ENCODE peak calls at places on chromosomes 5 and 9, in four cellular contexts. Q is HepG2, V is HCT116, I is K562. G is an unnamed sample.

GRCh38 chr9:134502261-134503211 is 139.1 kb upstream of the COL5A1 start:
- DNase-seq in I (peak), V (no peak), Q (peak), G (no peak)

GRCh38 chr9:27353405-27354229 is 56.7 kb upstream of the EQTN start:
- DNase-seq in I (no peak), V (no peak), Q (no peak), G (no peak)

GRCh38 chr5:74382864-74383618 is 257.5 kb downstream of the ENC1 start:
- DNase-seq in I (no peak), V (no peak), Q (no peak), G (no peak)

GRCh38 chr9:34541540-34541939 is 18.8 kb upstream of the ENHO start:
- DNase-seq in I (no peak), V (no peak), Q (no peak), G (no peak)

GRCh38 chr9:38299856-38300255 is 92.6 kb upstream of the ALDH1B1 start:
- DNase-seq in Q (no peak), V (no peak), I (no peak), G (no peak)

GRCh38 chr9:72788966-72789365 is 163.9 kb downstream of the ALDH1A1 start:
- DNase-seq in Q (no peak), I (no peak), V (no peak), G (no peak)

GRCh38 chr9:38061326-38061947 is 7.6 kb downstream of the SHB start:
- DNase-seq in V (no peak), Q (no peak), I (no peak), G (no peak)

GRCh38 chr5:72572236-72572765 is 65.1 kb upstream of the ZNF366 start:
- DNase-seq in I (no peak), V (no peak), Q (no peak), G (no peak)

GRCh38 chr5:150034677-150035076 is 34.1 kb downstream of the HMGXB3 start:
- DNase-seq in Q (no peak), I (no peak), V (no peak), G (no peak)

GRCh38 chr5:26641492-26641891 is 396.9 kb downstream of the CDH9 start:
- DNase-seq in I (no peak), V (no peak), Q (no peak), G (no peak)

GRCh38 chr9:122786338-122786737 is 2.4 kb upstream of the OR5C1 start:
- DNase-seq in Q (no peak), I (no peak), V (no peak), G (no peak)

GRCh38 chr5:130795037-130795436 is 370.0 kb downstream of the HINT1 start:
- DNase-seq in I (no peak), Q (no peak), V (no peak), G (no peak)

GRCh38 chr9:26264709-26265601 is 586.7 kb upstream of the TUSC1 start:
- DNase-seq in Q (no peak), I (no peak), V (no peak), G (no peak)

GRCh38 chr9:113963017-113963620 is 87.0 kb downstream of the ZNF618 start:
- DNase-seq in I (peak), Q (peak), V (peak), G (no peak)

GRCh38 chr5:76219636-76220035 is 136.5 kb downstream of the SV2C start:
- DNase-seq in V (no peak), Q (no peak), I (no peak), G (no peak)

GRCh38 chr5:77239126-77239741 is 28.8 kb downstream of the PDE8B start:
- DNase-seq in Q (peak), V (peak), I (peak), G (no peak)

GRCh38 chr5:132487841-132488555 is 2.6 kb downstream of the IRF1 start:
- DNase-seq in I (no peak), V (no peak), Q (no peak), G (no peak)

GRCh38 chr5:43523662-43524072 is 8.7 kb upstream of the C5orf34 start:
- DNase-seq in Q (no peak), I (no peak), V (no peak), G (no peak)

GRCh38 chr5:78547731-78548189 is 100.8 kb downstream of the LHFPL2 start:
- DNase-seq in V (no peak), I (no peak), Q (no peak), G (no peak)

GRCh38 chr5:34738381-34738780 is 82.3 kb downstream of the RAI14 start:
- DNase-seq in V (no peak), I (no peak), Q (no peak), G (no peak)

GRCh38 chr5:147617191-147617606 is 107.3 kb upstream of the DPYSL3 start:
- DNase-seq in Q (no peak), V (no peak), I (no peak), G (no peak)

GRCh38 chr9:135711881-135712280 is 9.9 kb downstream of the KCNT1 start:
- DNase-seq in I (no peak), Q (no peak), V (no peak), G (no peak)

GRCh38 chr5:113122053-113122452 is 145.5 kb downstream of the DCP2 start:
- DNase-seq in V (no peak), I (no peak), Q (no peak), G (no peak)

GRCh38 chr5:12704955-12705354 is 800.7 kb upstream of the CTNND2 start:
- DNase-seq in I (no peak), Q (no peak), V (no peak), G (no peak)

GRCh38 chr9:16368425-16369087 is 501.9 kb downstream of the BNC2 start:
- DNase-seq in Q (no peak), V (no peak), I (no peak), G (no peak)

GRCh38 chr9:33220681-33221567 is 19.0 kb upstream of the SPINK4 start:
- DNase-seq in V (no peak), I (no peak), Q (no peak), G (no peak)

GRCh38 chr9:5492965-5493364 is 17.4 kb upstream of the PDCD1LG2 start:
- DNase-seq in V (no peak), I (no peak), Q (peak), G (no peak)

GRCh38 chr9:101028346-101029299 is at the start of gene PLPPR1:
- DNase-seq in I (no peak), Q (peak), V (no peak), G (no peak)

GRCh38 chr5:14854806-14855205 is 16.8 kb downstream of the ANKH start:
- DNase-seq in V (no peak), I (no peak), Q (no peak), G (no peak)

GRCh38 chr9:108095496-108095895 is 605.9 kb upstream of the KLF4 start:
- DNase-seq in Q (no peak), I (no peak), V (no peak), G (no peak)

GRCh38 chr5:133662578-133662977 is 50.2 kb upstream of the FSTL4 start:
- DNase-seq in V (no peak), Q (no peak), I (no peak), G (no peak)

GRCh38 chr5:976849-977751 is 31.5 kb upstream of the NKD2 start:
- DNase-seq in V (no peak), I (no peak), Q (no peak), G (no peak)

GRCh38 chr5:173950829-173951228 is 38.1 kb upstream of the C5orf47 start:
- DNase-seq in I (no peak), Q (no peak), V (no peak), G (no peak)

GRCh38 chr5:170538096-170538465 is 34.3 kb downstream of the KCNIP1 start:
- DNase-seq in Q (no peak), I (no peak), V (no peak), G (no peak)

GRCh38 chr9:2015581-2016410 is 649 bp downstream of the SMARCA2 start:
- DNase-seq in I (peak), Q (peak), V (no peak), G (no peak)

GRCh38 chr9:69090140-69090750 is 54.7 kb downstream of the FXN start:
- DNase-seq in I (no peak), V (no peak), Q (no peak), G (no peak)

GRCh38 chr9:69086769-69087168 is 51.2 kb downstream of the FXN start:
- DNase-seq in V (no peak), I (no peak), Q (peak), G (no peak)

GRCh38 chr9:69089082-69089481 is 53.5 kb downstream of the FXN start:
- DNase-seq in I (no peak), Q (no peak), V (no peak), G (no peak)

GRCh38 chr9:69090943-69091342 is 55.4 kb downstream of the FXN start:
- DNase-seq in I (no peak), Q (no peak), V (no peak), G (no peak)

DNA sequence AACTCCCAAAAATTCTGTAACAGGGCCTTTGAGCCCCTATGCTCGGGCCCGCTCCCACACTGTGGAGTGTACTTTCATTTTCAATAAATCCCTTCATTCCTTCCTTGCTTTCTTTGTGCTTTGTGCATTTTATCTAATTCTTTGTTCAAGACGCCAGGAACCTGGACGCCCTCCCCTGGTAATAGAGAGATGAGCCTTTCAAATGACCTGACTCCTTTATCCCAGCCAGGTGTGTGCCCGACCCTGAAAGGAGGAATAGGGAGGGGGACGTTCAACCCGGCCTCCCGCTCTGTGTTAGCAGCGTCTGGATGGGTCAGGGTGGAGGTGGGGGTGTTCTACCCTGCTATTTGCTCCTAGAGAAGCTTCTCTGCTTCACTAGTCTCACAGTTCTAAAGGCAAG is 53.9 kb downstream of the FXN start:
- DNase-seq in I (no peak), V (no peak), Q (no peak), G (no peak)
- TF ChIP-seq CTCF in I (no peak), V (no peak), Q (no peak), G (no peak)

DNA sequence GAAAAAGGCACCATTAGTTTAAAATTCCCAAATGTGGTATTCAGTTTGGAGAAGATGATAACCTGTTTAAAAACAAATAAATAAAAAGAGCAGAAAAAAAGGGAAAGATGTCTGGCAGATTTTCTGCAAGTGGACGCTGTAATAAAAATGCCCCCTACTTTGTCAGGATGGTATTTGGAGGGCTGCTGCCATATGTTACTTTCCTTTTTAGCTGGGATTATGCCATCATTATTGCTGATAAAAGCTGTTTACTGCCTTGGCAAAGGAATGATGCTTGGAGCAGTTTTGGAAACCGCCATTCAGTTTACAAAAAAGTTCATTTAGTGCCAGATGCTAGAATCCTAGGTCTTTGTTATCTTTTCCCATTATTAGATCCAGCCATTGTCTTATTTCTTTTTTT is 104.8 kb downstream of the PBX3 start:
- DNase-seq in I (no peak), Q (no peak), V (no peak), G (no peak)
- TF ChIP-seq TCF7L2 in I (no peak), Q (no peak), V (no peak), G (no peak)

DNA sequence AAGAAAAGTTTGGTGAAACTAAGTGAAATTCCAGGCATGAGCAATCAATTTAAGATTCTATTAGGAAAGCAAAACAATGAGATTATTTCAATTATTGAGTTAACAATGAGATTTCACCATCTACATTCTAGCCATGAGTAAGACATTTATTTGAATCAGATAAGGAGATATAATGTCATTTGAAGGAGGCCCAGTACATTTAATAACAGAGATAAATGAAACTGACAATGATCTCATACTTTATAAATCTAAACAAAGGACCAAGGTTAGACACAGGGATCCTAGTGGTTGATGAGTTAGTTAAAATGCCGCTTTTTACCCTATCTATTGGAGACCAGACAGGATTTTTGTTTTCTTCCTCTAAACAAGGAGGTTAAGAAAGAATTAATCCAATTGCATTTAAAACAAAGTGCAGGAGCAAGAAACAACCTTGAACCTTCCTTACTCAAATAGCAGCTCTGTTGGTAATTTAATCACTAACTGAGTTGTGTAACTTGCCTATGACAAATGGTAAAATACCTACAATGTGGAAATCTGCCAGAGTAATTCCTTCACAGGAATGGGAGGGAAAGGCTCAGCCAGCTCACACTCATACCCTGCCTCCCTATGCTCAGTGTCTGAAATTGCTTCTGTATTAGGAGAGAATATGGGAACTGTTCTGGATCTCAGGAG is 103.5 kb upstream of the NR3C1 start:
- DNase-seq in V (no peak), Q (peak), I (no peak), G (peak)
- TF ChIP-seq CTCF in V (no peak), Q (peak), I (no peak), G (no peak)

GRCh38 chr5:97042981-97043380 is 99.4 kb downstream of the LIX1 start:
- DNase-seq in V (no peak), Q (no peak), I (no peak), G (no peak)
- TF ChIP-seq TCF7L2 in V (no peak), Q (no peak), I (no peak), G (no peak)

GRCh38 chr5:179974281-179974945 is 66.7 kb upstream of the TBC1D9B start:
- DNase-seq in I (no peak), Q (no peak), V (no peak), G (no peak)

GRCh38 chr5:179973391-179973790 is 65.7 kb upstream of the TBC1D9B start:
- DNase-seq in V (no peak), I (no peak), Q (no peak), G (no peak)

GRCh38 chr5:179975713-179976030 is 68.0 kb upstream of the TBC1D9B start:
- DNase-seq in Q (no peak), I (no peak), V (no peak), G (no peak)

GRCh38 chr5:179978792-179979191 is 71.1 kb upstream of the TBC1D9B start:
- DNase-seq in V (no peak), Q (no peak), I (no peak), G (no peak)

DNA sequence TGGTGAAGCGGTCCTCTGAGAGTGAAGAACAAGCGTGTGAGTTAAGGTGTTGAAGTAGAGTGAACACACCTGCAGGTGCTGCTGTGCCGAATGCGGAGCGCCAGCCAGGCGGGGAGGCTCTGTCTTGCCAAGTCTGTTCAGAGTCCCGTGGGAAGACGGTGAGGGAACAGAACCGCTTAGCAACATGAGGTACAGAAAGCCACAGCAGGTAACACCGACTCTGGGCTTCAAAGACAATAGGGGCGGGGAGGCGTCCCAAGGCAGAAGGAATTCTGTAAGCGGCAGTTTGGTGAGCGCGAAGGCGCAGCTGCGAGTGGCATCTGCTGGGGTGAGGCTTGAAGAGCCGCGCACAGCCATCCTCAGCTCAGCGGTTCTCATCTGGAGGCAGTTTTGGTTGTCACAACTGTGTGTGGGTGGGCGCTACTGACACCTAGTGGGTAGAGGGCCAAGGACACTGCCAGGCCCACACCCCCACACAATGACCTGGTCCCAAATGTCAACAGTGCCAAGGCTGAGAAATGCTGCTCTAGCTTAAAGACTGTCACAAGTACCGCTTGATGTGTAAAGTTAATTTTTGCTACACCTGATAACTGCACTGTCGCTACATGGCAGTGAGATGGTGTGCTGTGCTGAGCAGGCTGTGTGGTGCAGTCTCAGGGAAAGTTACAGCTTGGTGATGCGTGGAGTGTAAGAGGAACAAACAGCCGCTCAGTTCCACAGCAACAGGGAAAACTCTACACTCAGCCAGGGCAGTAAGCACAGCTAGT is 67.4 kb upstream of the TBC1D9B start:
- DNase-seq in V (no peak), I (peak), Q (peak), G (peak)
- TF ChIP-seq CTCF in V (peak), I (peak), Q (peak), G (peak)

G was measured in Panc1.